ENCODE peak calls at places on chromosomes 7 and 10, in four cellular contexts. C, O, N and S are unnamed samples.

GRCh38 chr7:27179503-27180430 is 5.3 kb downstream of the HOXA11 start:
- DNase-seq in C (peak), O (peak), N (peak), S (no peak)

GRCh38 chr7:69808401-69808800 is 210.1 kb downstream of the AUTS2 start:
- DNase-seq in C (no peak), O (no peak), N (no peak), S (no peak)

GRCh38 chr7:31098606-31099360 is 46.7 kb downstream of the ADCYAP1R1 start:
- DNase-seq in C (no peak), O (no peak), N (peak), S (no peak)

GRCh38 chr10:118669835-118670234 is 74.4 kb upstream of the PRLHR start:
- DNase-seq in C (no peak), O (no peak), N (no peak), S (no peak)

GRCh38 chr10:126972622-126973414 is 67.6 kb downstream of the DOCK1 start:
- DNase-seq in C (no peak), O (peak), N (peak), S (peak)

GRCh38 chr7:36747251-36747968 is 23.1 kb upstream of the AOAH start:
- DNase-seq in C (no peak), O (peak), N (no peak), S (peak)

GRCh38 chr10:131948501-131948900 is 33.2 kb downstream of the BNIP3 start:
- DNase-seq in C (no peak), O (no peak), N (no peak), S (no peak)

GRCh38 chr7:144470052-144470451 is 66.6 kb upstream of the NOBOX start:
- DNase-seq in C (no peak), O (no peak), N (no peak), S (no peak)

GRCh38 chr10:104472505-104472904 is 118.9 kb downstream of the CFAP58 start:
- DNase-seq in C (no peak), O (no peak), N (no peak), S (no peak)

GRCh38 chr10:28249512-28249911 is 53.4 kb downstream of the MPP7 start:
- DNase-seq in C (no peak), O (no peak), N (no peak), S (no peak)

GRCh38 chr10:124989526-124989925 is 47.6 kb downstream of the ZRANB1 start:
- DNase-seq in C (no peak), O (no peak), N (no peak), S (no peak)

GRCh38 chr7:98217623-98218582 is 6.7 kb downstream of the BHLHA15 start:
- DNase-seq in C (no peak), O (no peak), N (no peak), S (no peak)

GRCh38 chr10:128633864-128634541 is 507.8 kb upstream of the MKI67 start:
- DNase-seq in C (no peak), O (peak), N (no peak), S (no peak)

GRCh38 chr10:23693895-23694294 is 255.0 kb downstream of the OTUD1 start:
- DNase-seq in C (no peak), O (no peak), N (no peak), S (no peak)

GRCh38 chr10:23694921-23695824 is 256.3 kb downstream of the OTUD1 start:
- DNase-seq in C (no peak), O (no peak), N (no peak), S (no peak)

GRCh38 chr10:23693398-23693797 is 254.5 kb downstream of the OTUD1 start:
- DNase-seq in C (no peak), O (no peak), N (no peak), S (no peak)

GRCh38 chr10:23695825-23696420 is 257.0 kb downstream of the OTUD1 start:
- DNase-seq in C (no peak), O (no peak), N (no peak), S (no peak)

GRCh38 chr10:23694446-23694920 is 255.6 kb downstream of the OTUD1 start:
- DNase-seq in C (no peak), O (no peak), N (no peak), S (no peak)
- H3K4me3 ChIP-seq in C (no peak), O (no peak), N (no peak), S (no peak)

DNA sequence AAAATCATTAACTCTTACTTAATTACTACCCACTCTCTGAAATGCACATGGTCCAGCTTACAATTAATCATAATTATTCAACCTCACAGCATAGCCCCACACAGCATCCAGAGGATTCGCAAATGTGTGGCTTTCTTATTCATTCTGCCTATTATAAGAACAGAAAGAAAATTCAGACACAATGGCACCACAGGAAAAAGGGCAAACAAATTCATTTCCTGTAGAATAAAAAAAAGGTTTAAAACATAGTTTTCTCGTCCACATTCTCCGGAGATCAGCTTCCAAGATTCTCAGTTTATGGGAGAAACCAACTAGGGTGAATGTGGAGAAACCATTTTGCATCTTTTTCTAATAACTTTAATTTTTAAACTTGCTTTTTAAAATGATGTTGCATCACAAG is 201.6 kb downstream of the PARD3 start:
- DNase-seq in C (no peak), O (no peak), N (no peak), S (no peak)
- H3K4me3 ChIP-seq in C (no peak), O (no peak), N (no peak), S (no peak)

GRCh38 chr7:1290262-1291039 is 57.8 kb downstream of the UNCX start:
- DNase-seq in C (no peak), O (peak), N (no peak), S (no peak)
- H3K4me3 ChIP-seq in C (no peak), O (peak), N (no peak), S (peak)

DNA sequence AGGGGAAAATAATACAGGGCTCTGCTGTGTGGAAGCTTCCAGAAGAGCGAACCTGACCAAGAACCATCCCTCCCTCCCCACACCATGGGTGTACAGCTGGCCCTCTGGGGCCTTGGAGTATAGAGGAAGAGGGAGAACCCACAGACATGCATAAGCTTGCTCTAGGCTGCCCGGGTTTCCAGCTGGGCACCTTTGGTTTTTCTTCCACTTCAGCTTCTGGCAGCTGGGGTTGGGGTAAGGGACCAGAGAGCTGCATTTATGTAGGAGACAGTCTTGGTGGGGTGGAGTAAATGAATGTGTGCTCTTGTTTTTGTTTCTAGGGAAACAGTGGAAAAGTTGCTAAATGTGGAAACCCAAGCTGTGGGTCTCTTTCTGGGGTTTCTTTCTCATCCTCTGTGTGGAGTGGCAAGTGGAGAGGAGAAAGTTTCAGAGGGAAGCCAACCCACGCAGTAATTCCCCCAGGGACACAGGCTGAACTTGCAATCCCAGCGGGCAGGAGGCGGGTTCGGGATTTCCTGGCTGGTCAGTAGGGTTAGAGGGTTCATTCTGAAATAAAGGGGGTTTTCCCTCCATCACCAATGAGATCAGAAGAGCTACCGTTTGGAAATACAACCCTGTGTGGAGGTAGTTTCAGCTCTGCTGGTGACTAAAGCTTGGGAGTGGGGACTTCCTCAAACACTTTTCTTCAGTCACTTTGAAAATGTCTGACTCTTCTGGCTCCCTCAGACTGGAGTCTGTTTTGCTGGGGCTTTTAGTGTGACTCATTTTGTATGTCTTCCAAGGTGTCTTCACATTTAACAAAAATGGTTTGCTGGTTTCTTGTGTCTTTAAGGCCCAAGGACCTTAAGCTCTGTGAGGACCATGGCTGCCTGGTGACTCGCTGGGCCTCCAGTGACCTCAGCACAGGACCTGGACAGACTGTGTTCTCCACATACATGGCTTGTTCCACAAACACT is 22.2 kb upstream of the SRGN start:
- DNase-seq in C (peak), O (peak), N (no peak), S (peak)
- H3K4me3 ChIP-seq in C (peak), O (no peak), N (no peak), S (no peak)

DNA sequence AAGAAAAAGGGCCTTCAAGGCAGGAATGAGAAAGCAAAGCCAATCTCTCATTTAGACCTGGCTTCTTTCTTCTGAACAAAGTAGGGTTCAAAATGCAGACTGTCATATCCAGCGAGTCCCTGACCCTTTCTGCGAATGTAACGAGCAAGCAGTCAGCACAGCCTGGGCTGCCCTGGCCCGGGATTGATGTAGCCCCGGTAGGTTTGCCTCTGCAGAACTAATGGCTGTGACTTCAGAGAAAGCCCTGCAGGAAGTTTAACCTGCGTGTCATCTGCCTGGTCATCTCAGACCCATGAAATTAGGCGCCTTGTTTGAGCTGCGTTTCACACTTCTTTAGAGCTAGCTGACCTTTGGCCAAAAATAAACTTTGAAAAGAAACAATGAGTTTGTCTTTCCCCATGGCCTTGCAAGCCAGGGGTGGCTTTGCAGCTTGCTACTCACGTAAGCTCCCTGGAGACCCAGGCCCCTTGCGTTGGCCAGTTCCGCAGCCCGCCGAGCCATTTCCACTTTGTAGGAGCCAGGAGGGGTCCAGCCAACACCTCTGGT is 36.4 kb downstream of the HABP2 start:
- DNase-seq in C (no peak), O (no peak), N (no peak), S (no peak)
- H3K4me3 ChIP-seq in C (no peak), O (no peak), N (no peak), S (no peak)